ENCODE peak calls at places on chromosome 13, in seven cellular contexts. D, Y, K, T, G, E and J are unnamed samples.
A peak's percentile ranks its signal among the peaks of the same experiment; 100 is the strongest.

GRCh38 chr13:94480672-94481145 is 1.2 kb upstream of the DCT start:
- DNase-seq in D (no peak), Y (peak; percentile 6), K (peak; percentile 76), T (peak; percentile 94), G (no peak), E (peak; percentile 63), J (no peak)

GRCh38 chr13:23703241-23703640 is 133.0 kb downstream of the TNFRSF19 start:
- DNase-seq in D (peak; percentile 47), Y (no peak), K (peak; percentile 87), T (no peak), G (no peak), E (no peak), J (no peak)

GRCh38 chr13:79678100-79678499 is 197.1 kb downstream of the NDFIP2 start:
- DNase-seq in D (no peak), Y (peak; percentile 26), K (peak; percentile 39), T (no peak), G (no peak), E (no peak), J (no peak)

GRCh38 chr13:46403851-46404731 is 17.0 kb upstream of the RUBCNL start:
- DNase-seq in D (no peak), Y (no peak), K (no peak), T (no peak), G (no peak), E (peak; percentile 84), J (no peak)

GRCh38 chr13:30698023-30698422 is 37.3 kb upstream of the ALOX5AP start:
- DNase-seq in D (no peak), Y (peak; percentile 20), K (peak; percentile 60), T (no peak), G (no peak), E (no peak), J (no peak)

GRCh38 chr13:75705395-75705794 is 69.3 kb downstream of the LMO7 start:
- DNase-seq in D (no peak), Y (peak; percentile 92), K (peak; percentile 88), T (no peak), G (no peak), E (no peak), J (no peak)

GRCh38 chr13:110699148-110700145 is 6.5 kb downstream of the CARS2 start:
- DNase-seq in D (no peak), Y (no peak), K (no peak), T (no peak), G (no peak), E (no peak), J (no peak)

GRCh38 chr13:37386276-37386675 is 212.3 kb downstream of the POSTN start:
- DNase-seq in D (no peak), Y (no peak), K (no peak), T (no peak), G (no peak), E (no peak), J (no peak)

GRCh38 chr13:31064636-31065035 is 97.1 kb downstream of the HSPH1 start:
- DNase-seq in D (no peak), Y (no peak), K (no peak), T (no peak), G (no peak), E (no peak), J (no peak)

GRCh38 chr13:102170295-102170694 is 231.6 kb downstream of the FGF14 start:
- DNase-seq in D (no peak), Y (no peak), K (no peak), T (no peak), G (no peak), E (no peak), J (no peak)

GRCh38 chr13:109274188-109274821 is 512.1 kb downstream of the IRS2 start:
- DNase-seq in D (no peak), Y (peak; percentile 32), K (peak; percentile 93), T (no peak), G (no peak), E (no peak), J (no peak)

GRCh38 chr13:96650301-96650886 is 343.9 kb downstream of the OXGR1 start:
- DNase-seq in D (no peak), Y (peak; percentile 86), K (peak; percentile 97), T (no peak), G (no peak), E (no peak), J (no peak)

GRCh38 chr13:46864941-46865340 is 31.9 kb downstream of the HTR2A start:
- DNase-seq in D (no peak), Y (no peak), K (no peak), T (no peak), G (no peak), E (peak; percentile 3), J (no peak)

GRCh38 chr13:31105856-31106255 is 55.8 kb downstream of the HSPH1 start:
- DNase-seq in D (no peak), Y (no peak), K (no peak), T (no peak), G (no peak), E (no peak), J (no peak)

GRCh38 chr13:59834801-59835200 is 328.9 kb downstream of the DIAPH3 start:
- DNase-seq in D (no peak), Y (peak; percentile 41), K (peak; percentile 9), T (no peak), G (no peak), E (no peak), J (no peak)

GRCh38 chr13:93635687-93636086 is 409.1 kb downstream of the GPC6 start:
- DNase-seq in D (peak; percentile 23), Y (no peak), K (peak; percentile 12), T (no peak), G (no peak), E (no peak), J (no peak)

GRCh38 chr13:96822900-96823299 is 171.4 kb downstream of the OXGR1 start:
- DNase-seq in D (peak; percentile 40), Y (peak; percentile 21), K (peak; percentile 54), T (no peak), G (no peak), E (peak; percentile 9), J (no peak)

GRCh38 chr13:30255696-30256095 is 51.7 kb downstream of the KATNAL1 start:
- DNase-seq in D (no peak), Y (no peak), K (no peak), T (peak; percentile 20), G (no peak), E (no peak), J (no peak)

GRCh38 chr13:34464011-34464410 is 478.1 kb upstream of the NBEA start:
- DNase-seq in D (no peak), Y (peak; percentile 49), K (peak; percentile 3), T (no peak), G (no peak), E (no peak), J (no peak)

GRCh38 chr13:40352807-40353562 is 313.5 kb downstream of the FOXO1 start:
- DNase-seq in D (no peak), Y (no peak), K (peak; percentile 32), T (peak; percentile 9), G (no peak), E (no peak), J (peak; percentile 60)

GRCh38 chr13:24271611-24272451 is 37.5 kb upstream of the C1QTNF9 start:
- DNase-seq in D (peak; percentile 52), Y (peak; percentile 47), K (peak; percentile 77), T (no peak), G (peak; percentile 71), E (peak; percentile 57), J (peak; percentile 70)

GRCh38 chr13:62837895-62838294 is 1422.2 kb upstream of the PCDH20 start:
- DNase-seq in D (no peak), Y (no peak), K (peak; percentile 41), T (no peak), G (no peak), E (no peak), J (no peak)

GRCh38 chr13:61685683-61686013 is 270.0 kb upstream of the PCDH20 start:
- DNase-seq in D (no peak), Y (no peak), K (no peak), T (no peak), G (no peak), E (peak; percentile 16), J (no peak)